ENCODE peak calls at places on chromosomes 16 and 17, in eight cellular contexts. H, B, A, E, P, G, X and R are unnamed samples.

GRCh38 chr17:65314212-65314611 is 177.0 kb downstream of the RGS9 start:
- DNase-seq in H (no peak), B (no peak), A (no peak), E (no peak), P (no peak), G (no peak), X (no peak), R (no peak)

GRCh38 chr16:88390760-88391496 is 8.2 kb downstream of the ZNF469 start:
- DNase-seq in H (peak), B (no peak), A (no peak), E (peak), P (no peak), G (no peak), X (no peak), R (no peak)

GRCh38 chr16:77739493-77739892 is 17.2 kb downstream of the NUDT7 start:
- DNase-seq in H (no peak), B (no peak), A (peak), E (no peak), P (peak), G (no peak), X (peak), R (no peak)

GRCh38 chr16:89377446-89377838 is 112.9 kb downstream of the ANKRD11 start:
- DNase-seq in H (no peak), B (no peak), A (no peak), E (no peak), P (no peak), G (no peak), X (no peak), R (no peak)

GRCh38 chr16:89575247-89576172 is at the start of gene CPNE7:
- DNase-seq in H (no peak), B (peak), A (no peak), E (no peak), P (no peak), G (no peak), X (no peak), R (no peak)

GRCh38 chr17:50794361-50794760 is 27.0 kb upstream of the ANKRD40CL start:
- DNase-seq in H (no peak), B (no peak), A (no peak), E (no peak), P (no peak), G (no peak), X (no peak), R (no peak)

GRCh38 chr17:83100853-83101391 is 21.5 kb downstream of the METRNL start:
- DNase-seq in H (no peak), B (no peak), A (no peak), E (no peak), P (no peak), G (no peak), X (no peak), R (no peak)

GRCh38 chr16:69179255-69180010 is 7.5 kb upstream of the SNTB2 start:
- DNase-seq in H (no peak), B (no peak), A (peak), E (no peak), P (peak), G (peak), X (peak), R (no peak)

GRCh38 chr16:69410285-69410990 is 14.0 kb upstream of the CYB5B start:
- DNase-seq in H (no peak), B (no peak), A (peak), E (no peak), P (peak), G (no peak), X (peak), R (no peak)

GRCh38 chr16:424623-425081 is 797 bp upstream of the RAB11FIP3 start:
- DNase-seq in H (no peak), B (no peak), A (no peak), E (peak), P (no peak), G (no peak), X (peak), R (peak)

GRCh38 chr17:78774456-78774855 is 7.6 kb downstream of the CYTH1 start:
- DNase-seq in H (no peak), B (no peak), A (no peak), E (no peak), P (no peak), G (no peak), X (no peak), R (no peak)

GRCh38 chr17:81684442-81684911 is 666 bp downstream of the HGS start:
- DNase-seq in H (no peak), B (peak), A (no peak), E (no peak), P (peak), G (no peak), X (no peak), R (no peak)

GRCh38 chr16:89828199-89828869 is at the start of gene SPIRE2:
- DNase-seq in H (peak), B (peak), A (peak), E (peak), P (peak), G (no peak), X (peak), R (no peak)

GRCh38 chr16:46826618-46827017 is 4.4 kb downstream of the C16orf87 start:
- DNase-seq in H (no peak), B (no peak), A (peak), E (no peak), P (peak), G (no peak), X (no peak), R (no peak)

GRCh38 chr17:15892679-15893332 is 52.1 kb upstream of the ADORA2B start:
- DNase-seq in H (no peak), B (no peak), A (peak), E (no peak), P (peak), G (no peak), X (peak), R (no peak)

GRCh38 chr17:57406131-57406980 is 150.0 kb downstream of the MSI2 start:
- DNase-seq in H (peak), B (peak), A (peak), E (peak), P (peak), G (no peak), X (peak), R (peak)

GRCh38 chr16:58850019-58850626 is 116.0 kb upstream of the GOT2 start:
- DNase-seq in H (no peak), B (no peak), A (no peak), E (no peak), P (no peak), G (no peak), X (no peak), R (no peak)

GRCh38 chr16:64914-65255 is 7.5 kb downstream of the RHBDF1 start:
- DNase-seq in H (no peak), B (no peak), A (no peak), E (no peak), P (no peak), G (no peak), X (no peak), R (no peak)

GRCh38 chr17:59067340-59067739 is 39.3 kb downstream of the TRIM37 start:
- DNase-seq in H (no peak), B (no peak), A (no peak), E (no peak), P (no peak), G (no peak), X (no peak), R (no peak)

GRCh38 chr17:40905370-40905769 is 20.3 kb upstream of the KRT20 start:
- DNase-seq in H (no peak), B (no peak), A (no peak), E (no peak), P (no peak), G (no peak), X (no peak), R (no peak)

GRCh38 chr17:40515491-40516041 is 14.1 kb upstream of the TNS4 start:
- DNase-seq in H (no peak), B (no peak), A (no peak), E (no peak), P (no peak), G (no peak), X (no peak), R (no peak)

GRCh38 chr16:87418216-87418615 is 26.1 kb downstream of the MAP1LC3B start:
- DNase-seq in H (no peak), B (no peak), A (no peak), E (no peak), P (no peak), G (no peak), X (no peak), R (no peak)

GRCh38 chr17:65963179-65963578 is 228.8 kb downstream of the CEP112 start:
- DNase-seq in H (no peak), B (no peak), A (no peak), E (no peak), P (no peak), G (no peak), X (no peak), R (no peak)

GRCh38 chr17:14359251-14359939 is 58.5 kb downstream of the HS3ST3B1 start:
- DNase-seq in H (no peak), B (no peak), A (no peak), E (no peak), P (no peak), G (no peak), X (no peak), R (no peak)

GRCh38 chr16:85173981-85174751 is 61.9 kb upstream of the CIBAR2 start:
- DNase-seq in H (no peak), B (peak), A (peak), E (no peak), P (peak), G (peak), X (peak), R (no peak)

GRCh38 chr16:81645303-81645702 is 133.8 kb upstream of the PLCG2 start:
- DNase-seq in H (peak), B (peak), A (peak), E (peak), P (peak), G (no peak), X (peak), R (peak)

GRCh38 chr16:23302045-23302956 is at the start of gene SCNN1B:
- DNase-seq in H (no peak), B (peak), A (no peak), E (peak), P (no peak), G (no peak), X (no peak), R (no peak)

GRCh38 chr17:81961554-81962498 is 839 bp upstream of the NOTUM start:
- DNase-seq in H (no peak), B (peak), A (no peak), E (no peak), P (no peak), G (no peak), X (no peak), R (no peak)